ENCODE peak calls at places on chromosome 16, in eight cellular contexts. H is tibial artery; R is IMR-90; S is CD8-positive, alpha-beta memory T cell; C is transverse colon; J is naive thymus-derived CD4-positive, alpha-beta T cell; F is thoracic aorta; E is psoas muscle. M is an unnamed sample.

GRCh38 chr16:35319536-35320192 is 1860.3 kb downstream of the TP53TG3F start:
- DNase-seq in J (no peak), F (no peak), H (no peak), S (no peak), R (no peak), E (no peak), C (no peak), M (peak)

GRCh38 chr16:78742501-78743283 is 643.2 kb downstream of the WWOX start:
- DNase-seq in J (peak), H (peak), F (no peak), C (peak), S (peak), R (peak), E (no peak), M (no peak)

GRCh38 chr16:27729516-27730304 is 179.8 kb downstream of the KATNIP start:
- DNase-seq in E (peak), F (no peak), R (peak), H (peak), C (no peak), S (no peak), J (no peak), M (no peak)

GRCh38 chr16:87864331-87864989 is 4.8 kb downstream of the SLC7A5 start:
- DNase-seq in F (no peak), S (no peak), J (no peak), C (no peak), E (no peak), R (peak), H (no peak), M (no peak)

GRCh38 chr16:82038941-82039340 is 3.9 kb downstream of the HSD17B2 start:
- DNase-seq in H (no peak), E (no peak), J (no peak), C (no peak), F (no peak), S (no peak), R (no peak), M (no peak)

GRCh38 chr16:77584205-77584859 is 138.0 kb upstream of the NUDT7 start:
- DNase-seq in F (no peak), J (peak), H (peak), E (no peak), S (peak), R (peak), C (peak), M (no peak)

GRCh38 chr16:641326-642188 is at the start of gene MCRIP2:
- DNase-seq in S (peak), C (peak), R (peak), F (no peak), J (peak), H (peak), E (peak), M (peak)

GRCh38 chr16:74766729-74767128 is 7.9 kb downstream of the FA2H start:
- DNase-seq in C (no peak), S (no peak), R (no peak), H (no peak), E (no peak), J (no peak), F (no peak), M (no peak)

GRCh38 chr16:50267151-50267631 is 840 bp downstream of the ADCY7 start:
- DNase-seq in F (no peak), S (no peak), E (no peak), J (no peak), H (no peak), R (no peak), C (no peak), M (no peak)

GRCh38 chr16:89360760-89361435 is 129.5 kb downstream of the ANKRD11 start:
- DNase-seq in S (peak), H (no peak), R (no peak), F (no peak), E (no peak), J (peak), C (peak), M (no peak)

GRCh38 chr16:89545831-89546574 is 14.5 kb upstream of the RPL13 start:
- DNase-seq in S (no peak), R (no peak), E (no peak), F (no peak), J (no peak), C (peak), H (no peak), M (no peak)

GRCh38 chr16:27332105-27332504 is 18.3 kb downstream of the IL4R start:
- DNase-seq in R (no peak), F (no peak), C (no peak), J (no peak), E (no peak), H (no peak), S (no peak), M (no peak)

GRCh38 chr16:24839347-24839972 is 6.3 kb upstream of the SLC5A11 start:
- DNase-seq in E (no peak), J (no peak), C (no peak), S (no peak), F (no peak), R (no peak), H (no peak), M (no peak)

GRCh38 chr16:1126577-1126976 is 26.3 kb upstream of the CACNA1H start:
- DNase-seq in C (no peak), J (no peak), R (no peak), F (no peak), E (no peak), S (no peak), H (no peak), M (no peak)

GRCh38 chr16:54654429-54654828 is 276.2 kb upstream of the IRX5 start:
- DNase-seq in E (no peak), S (no peak), R (no peak), F (no peak), H (no peak), J (no peak), C (no peak), M (no peak)

GRCh38 chr16:54651440-54651839 is 279.2 kb upstream of the IRX5 start:
- DNase-seq in C (no peak), E (no peak), S (no peak), R (no peak), J (no peak), F (no peak), H (no peak), M (no peak)

GRCh38 chr16:54649846-54650245 is 280.8 kb upstream of the IRX5 start:
- DNase-seq in C (no peak), F (no peak), J (no peak), R (no peak), S (no peak), E (no peak), H (no peak), M (no peak)

GRCh38 chr16:54655171-54655590 is 275.5 kb upstream of the IRX5 start:
- DNase-seq in S (no peak), R (no peak), J (no peak), H (peak), E (no peak), C (no peak), F (no peak), M (no peak)

GRCh38 chr16:54651851-54652770 is 278.6 kb upstream of the IRX5 start:
- DNase-seq in J (no peak), S (no peak), E (no peak), H (no peak), R (no peak), F (no peak), C (no peak), M (no peak)
- H3K27ac ChIP-seq in J (no peak), S (no peak), E (no peak), H (no peak), R (no peak), F (no peak), C (no peak), M (no peak)

GRCh38 chr16:17463335-17463734 is 7.4 kb downstream of the XYLT1 start:
- DNase-seq in S (no peak), C (no peak), F (no peak), R (no peak), E (no peak), H (no peak), J (no peak), M (no peak)

GRCh38 chr16:17465460-17465859 is 5.3 kb downstream of the XYLT1 start:
- DNase-seq in S (no peak), J (no peak), R (no peak), C (no peak), H (no peak), F (no peak), E (no peak), M (no peak)

GRCh38 chr16:17460890-17461289 is 9.9 kb downstream of the XYLT1 start:
- DNase-seq in E (no peak), F (no peak), S (no peak), J (no peak), H (no peak), C (no peak), R (no peak), M (no peak)

GRCh38 chr16:17459903-17460521 is 10.7 kb downstream of the XYLT1 start:
- DNase-seq in S (no peak), C (peak), H (no peak), F (no peak), R (no peak), J (no peak), E (no peak), M (no peak)

GRCh38 chr16:17461951-17462729 is 8.6 kb downstream of the XYLT1 start:
- DNase-seq in J (no peak), R (no peak), E (no peak), C (peak), F (no peak), H (no peak), S (no peak), M (no peak)
- H3K27ac ChIP-seq in J (no peak), R (no peak), E (no peak), C (no peak), F (no peak), H (no peak), S (no peak), M (no peak)

DNA sequence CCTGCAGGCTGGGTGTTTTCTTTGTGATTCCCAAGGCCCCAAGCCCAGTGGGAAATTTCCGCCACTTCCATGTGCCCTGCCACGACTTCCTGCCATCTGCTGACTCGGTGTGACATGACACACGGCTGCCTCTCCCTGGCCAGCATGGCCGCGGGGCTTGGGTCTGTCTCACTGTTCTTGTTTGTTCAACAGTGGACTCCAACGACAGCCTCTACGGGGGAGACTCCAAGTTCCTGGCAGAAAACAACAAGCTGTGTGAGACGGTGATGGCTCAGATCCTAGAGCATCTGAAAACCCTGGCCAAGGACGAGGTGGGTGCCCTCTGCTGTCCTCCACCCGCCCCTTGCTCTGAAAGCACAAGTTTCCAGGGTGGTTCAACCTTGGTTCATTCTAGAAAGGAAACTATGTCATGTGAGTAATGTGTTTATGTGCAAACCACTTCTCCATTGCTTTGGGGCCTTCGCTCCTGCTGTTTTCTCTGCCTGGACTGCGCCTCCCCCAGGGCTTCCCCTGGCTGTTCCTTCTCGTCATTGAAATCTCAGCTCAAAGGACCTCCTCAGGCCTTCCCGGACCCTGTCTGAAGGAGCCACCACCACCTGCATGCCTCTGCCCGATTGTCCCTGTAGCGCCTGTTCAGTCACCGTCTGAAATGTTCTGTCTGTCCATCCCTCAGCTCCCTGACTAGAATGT is 26.7 kb downstream of the KNOP1 start:
- DNase-seq in R (peak), S (no peak), E (peak), H (peak), J (no peak), C (no peak), F (no peak), M (no peak)
- H3K27ac ChIP-seq in R (no peak), S (no peak), E (peak), H (no peak), J (no peak), C (no peak), F (no peak), M (peak)

GRCh38 chr16:85435298-85435697 is 177.8 kb upstream of the GSE1 start:
- DNase-seq in H (no peak), R (no peak), C (no peak), S (no peak), E (no peak), F (no peak), J (no peak), M (no peak)

GRCh38 chr16:85436207-85436606 is 176.9 kb upstream of the GSE1 start:
- DNase-seq in F (no peak), J (no peak), E (no peak), R (no peak), C (no peak), S (no peak), H (no peak), M (no peak)

GRCh38 chr16:85436636-85437160 is 176.4 kb upstream of the GSE1 start:
- DNase-seq in H (no peak), C (peak), S (no peak), F (no peak), J (no peak), E (no peak), R (no peak), M (no peak)

GRCh38 chr16:85438981-85439639 is 174.0 kb upstream of the GSE1 start:
- DNase-seq in C (no peak), H (no peak), J (no peak), E (no peak), F (no peak), R (no peak), S (no peak), M (no peak)

GRCh38 chr16:85437161-85438052 is 175.7 kb upstream of the GSE1 start:
- DNase-seq in E (no peak), C (peak), F (no peak), R (no peak), H (peak), J (no peak), S (no peak), M (no peak)
- H3K27ac ChIP-seq in E (no peak), C (peak), F (peak), R (no peak), H (peak), J (no peak), S (peak), M (no peak)

GRCh38 chr16:70577256-70577698 is 53.7 kb downstream of the SF3B3 start:
- DNase-seq in F (peak), C (no peak), H (peak), J (no peak), R (peak), E (peak), S (no peak), M (no peak)

GRCh38 chr16:70574595-70575271 is 51.1 kb downstream of the SF3B3 start:
- DNase-seq in C (no peak), J (no peak), S (no peak), E (no peak), H (no peak), F (no peak), R (peak), M (no peak)

GRCh38 chr16:70573451-70574121 is 50.0 kb downstream of the SF3B3 start:
- DNase-seq in H (peak), C (no peak), J (no peak), S (no peak), F (no peak), R (peak), E (no peak), M (no peak)

GRCh38 chr16:70576431-70577255 is 53.0 kb downstream of the SF3B3 start:
- DNase-seq in J (no peak), F (no peak), S (no peak), R (peak), H (peak), C (peak), E (no peak), M (no peak)

DNA sequence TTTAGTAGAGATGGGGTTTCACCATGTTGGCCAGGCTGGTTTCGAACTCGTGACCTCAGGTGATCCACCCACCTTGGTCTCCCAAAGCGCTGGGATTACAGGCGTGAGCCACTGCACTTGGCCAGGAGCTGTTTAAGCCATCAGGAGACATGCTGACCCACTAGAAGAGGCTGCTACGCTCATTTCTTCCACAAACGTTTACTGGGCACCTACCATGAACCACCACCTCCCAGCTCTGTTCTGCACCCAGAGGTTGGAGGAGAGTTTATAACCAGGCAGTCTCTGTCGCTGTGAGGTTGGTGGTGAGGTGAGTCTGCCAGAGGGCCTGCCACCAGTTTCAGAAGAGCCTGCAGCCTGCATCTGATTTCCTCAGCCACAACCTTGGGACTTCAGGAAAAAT is 51.8 kb downstream of the SF3B3 start:
- DNase-seq in F (no peak), H (peak), S (no peak), E (no peak), C (no peak), R (no peak), J (no peak), M (no peak)
- H3K27ac ChIP-seq in F (peak), H (peak), S (no peak), E (peak), C (no peak), R (peak), J (no peak), M (no peak)

GRCh38 chr16:22928882-22929281 is 114.9 kb downstream of the HS3ST2 start:
- DNase-seq in R (no peak), J (no peak), H (no peak), F (no peak), S (no peak), E (no peak), C (no peak), M (no peak)
- H3K27ac ChIP-seq in R (no peak), J (no peak), H (no peak), F (no peak), S (no peak), E (no peak), C (no peak), M (no peak)

DNA sequence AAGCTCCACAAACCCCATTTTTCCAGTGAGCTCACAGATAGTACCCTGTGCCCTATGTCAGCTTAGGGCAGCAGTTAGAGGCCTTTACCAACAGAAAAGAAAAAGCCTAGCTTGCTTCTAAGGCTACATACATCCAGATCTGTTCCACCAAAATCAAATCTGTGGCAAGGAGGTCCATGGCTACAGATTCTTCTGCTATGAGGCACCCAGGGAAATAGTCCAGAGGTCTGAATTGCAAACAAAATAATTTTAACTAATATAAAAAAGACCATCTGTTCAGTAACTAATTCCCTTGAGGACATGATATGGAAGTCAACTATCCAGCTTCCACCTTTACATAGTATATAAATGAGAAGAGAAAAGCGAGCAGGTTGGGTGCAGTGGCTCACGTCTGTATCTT is 129.3 kb downstream of the PARN start:
- DNase-seq in R (peak), J (no peak), H (no peak), S (no peak), E (no peak), C (no peak), F (no peak), M (no peak)
- H3K27ac ChIP-seq in R (peak), J (no peak), H (peak), S (no peak), E (peak), C (peak), F (peak), M (no peak)

GRCh38 chr16:48317614-48318013 is 67.6 kb downstream of the SIAH1 start:
- DNase-seq in R (peak), F (no peak), S (no peak), J (no peak), C (no peak), E (no peak), H (no peak), M (no peak)
- H3K27ac ChIP-seq in R (no peak), F (no peak), S (no peak), J (peak), C (no peak), E (no peak), H (no peak), M (no peak)